ENCODE peak calls at places on chromosomes 7 and 10, in four cellular contexts. H, S, C and J are unnamed samples.

GRCh38 chr10:61319550-61320256 is 133.5 kb downstream of the TMEM26 start:
- DNase-seq in H (no peak), S (no peak), C (no peak), J (no peak)

GRCh38 chr7:55526329-55526728 is 46.0 kb downstream of the VOPP1 start:
- DNase-seq in H (no peak), S (no peak), C (no peak), J (no peak)

GRCh38 chr10:11823122-11823988 is at the start of gene PROSER2:
- DNase-seq in H (no peak), S (peak), C (peak), J (no peak)

GRCh38 chr10:132313305-132313704 is 5.6 kb upstream of the STK32C start:
- DNase-seq in H (no peak), S (no peak), C (no peak), J (no peak)

GRCh38 chr7:40551685-40552576 is 417.1 kb downstream of the SUGCT start:
- DNase-seq in H (no peak), S (no peak), C (no peak), J (no peak)

GRCh38 chr7:45349102-45349501 is 191.5 kb downstream of the RAMP3 start:
- DNase-seq in H (no peak), S (no peak), C (no peak), J (no peak)

GRCh38 chr10:63042256-63042655 is 90.9 kb upstream of the NRBF2 start:
- DNase-seq in H (no peak), S (no peak), C (no peak), J (no peak)

GRCh38 chr7:84091318-84091717 is 103.3 kb downstream of the SEMA3A start:
- DNase-seq in H (no peak), S (no peak), C (no peak), J (no peak)

GRCh38 chr7:143435266-143435665 is 8.0 kb upstream of the TAS2R60 start:
- DNase-seq in H (no peak), S (no peak), C (no peak), J (no peak)

GRCh38 chr10:52485486-52485885 is 171.4 kb downstream of the DKK1 start:
- DNase-seq in H (no peak), S (no peak), C (no peak), J (no peak)

GRCh38 chr7:101087334-101088068 is 2.2 kb downstream of the TRIM56 start:
- DNase-seq in H (no peak), S (no peak), C (no peak), J (no peak)

GRCh38 chr7:45726883-45727282 is 146.0 kb downstream of the CCDC201 start:
- DNase-seq in H (no peak), S (no peak), C (no peak), J (no peak)

GRCh38 chr10:79483948-79484347 is 28.4 kb upstream of the EIF5AL1 start:
- DNase-seq in H (peak), S (no peak), C (no peak), J (no peak)

GRCh38 chr7:154863766-154864530 is 139.0 kb downstream of the PAXIP1 start:
- DNase-seq in H (no peak), S (no peak), C (peak), J (no peak)

GRCh38 chr7:75985518-75986146 is 8.8 kb downstream of the TMEM120A start:
- DNase-seq in H (no peak), S (peak), C (peak), J (no peak)

GRCh38 chr7:4958477-4959301 is at the start of gene MMD2:
- DNase-seq in H (no peak), S (no peak), C (no peak), J (no peak)

GRCh38 chr10:119306514-119306951 is 99.2 kb downstream of the GRK5 start:
- DNase-seq in H (no peak), S (no peak), C (no peak), J (no peak)

GRCh38 chr10:4651404-4652037 is 174.5 kb upstream of the AKR1E2 start:
- DNase-seq in H (no peak), S (no peak), C (no peak), J (no peak)

GRCh38 chr10:25023278-25023677 is 6.9 kb downstream of the THNSL1 start:
- DNase-seq in H (no peak), S (no peak), C (no peak), J (no peak)

DNA sequence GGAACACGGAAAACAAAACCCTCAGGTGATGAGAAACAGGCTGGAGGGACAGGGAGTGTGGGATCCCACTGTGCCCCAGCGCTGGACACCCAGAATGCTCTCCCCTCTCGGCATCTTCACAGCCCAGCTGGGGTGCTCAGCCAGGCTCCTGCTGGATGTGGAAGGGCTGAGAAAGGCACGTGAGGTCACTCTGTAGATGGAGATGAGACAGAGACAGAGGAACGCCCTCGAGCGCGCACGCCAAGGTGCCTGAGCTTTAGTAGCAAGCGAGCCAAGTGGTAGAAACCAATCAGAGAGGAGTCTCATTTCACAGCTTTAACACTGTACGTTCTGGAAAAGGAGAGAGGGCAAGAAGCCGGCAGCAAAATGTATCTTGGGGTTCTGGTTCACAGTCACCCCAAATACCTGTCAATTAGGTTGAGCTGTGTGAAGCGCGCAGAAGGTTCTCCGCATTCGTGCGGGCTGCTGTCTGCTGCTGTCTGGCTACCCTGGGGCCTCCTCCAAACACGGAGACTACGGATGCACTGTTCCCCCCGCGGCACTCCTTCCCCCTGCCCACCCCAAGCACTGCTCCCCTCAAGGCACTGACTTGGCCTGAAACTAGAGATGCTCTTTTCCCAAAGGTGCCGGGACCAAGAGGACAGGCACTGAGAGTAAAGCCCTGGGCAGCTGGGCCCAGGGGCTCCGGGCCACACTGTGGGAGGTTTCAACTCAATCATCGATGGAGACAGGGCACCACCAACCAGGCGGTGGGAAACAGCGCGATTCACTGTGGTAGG is 91.4 kb downstream of the ZRANB1 start:
- DNase-seq in H (no peak), S (no peak), C (no peak), J (no peak)
- H3K27ac ChIP-seq in H (peak), S (no peak), C (no peak), J (peak)

DNA sequence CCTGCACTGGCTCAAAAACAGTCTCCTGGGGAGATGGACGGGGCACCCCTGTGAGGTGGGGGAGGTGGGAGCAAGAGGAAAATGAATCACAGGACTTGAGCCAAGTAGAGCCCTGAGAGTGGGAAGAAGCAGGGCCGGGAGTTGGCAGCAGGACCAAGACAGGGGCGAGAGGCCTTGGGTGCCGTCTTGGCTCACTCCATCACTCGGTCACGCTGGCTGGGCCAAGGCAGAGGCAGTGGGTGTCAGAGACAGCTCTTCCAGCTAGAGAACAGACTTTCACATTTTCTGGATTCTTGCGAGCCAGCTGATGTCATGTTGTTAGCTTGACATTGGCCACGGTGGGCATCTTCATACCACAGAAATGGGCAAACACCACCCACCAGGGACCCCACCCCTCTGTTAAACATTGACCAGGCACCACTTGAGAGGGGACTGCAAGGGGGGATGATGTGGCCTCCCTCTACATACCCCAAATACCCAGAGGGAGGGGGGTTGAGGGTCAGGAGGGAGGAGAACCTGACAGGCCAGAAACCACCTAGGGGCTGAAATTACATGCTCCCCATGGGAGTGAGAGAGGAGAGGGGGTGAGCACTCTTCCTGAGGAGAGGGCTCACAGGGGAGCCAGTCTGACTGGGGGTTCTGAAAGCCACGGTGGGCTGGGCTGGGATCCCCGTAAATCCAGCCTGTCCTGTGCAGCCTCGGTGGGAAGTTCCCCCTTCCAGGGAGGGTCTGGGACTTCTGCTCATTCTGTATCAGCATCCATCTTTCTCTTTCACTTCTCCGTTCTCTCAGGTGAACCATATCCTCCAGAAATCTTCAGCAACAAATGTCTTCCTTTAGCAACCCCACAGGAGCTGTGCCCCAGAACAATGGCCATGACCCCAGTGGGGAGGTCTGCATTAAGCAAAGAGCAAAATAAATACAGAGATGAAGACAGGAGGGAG is 19.6 kb downstream of the CAMK2B start:
- DNase-seq in H (no peak), S (no peak), C (peak), J (no peak)
- H3K27ac ChIP-seq in H (no peak), S (no peak), C (no peak), J (no peak)

GRCh38 chr10:69494626-69495558 is 43.6 kb downstream of the TSPAN15 start:
- DNase-seq in H (no peak), S (no peak), C (no peak), J (no peak)
- H3K27ac ChIP-seq in H (no peak), S (no peak), C (peak), J (no peak)

GRCh38 chr7:794671-795329 is 37.5 kb upstream of the SUN1 start:
- DNase-seq in H (no peak), S (no peak), C (no peak), J (no peak)
- H3K27ac ChIP-seq in H (no peak), S (no peak), C (no peak), J (no peak)

GRCh38 chr7:123401295-123401694 is 133.1 kb downstream of the IQUB start:
- DNase-seq in H (no peak), S (no peak), C (no peak), J (no peak)
- H3K27ac ChIP-seq in H (no peak), S (no peak), C (no peak), J (no peak)

GRCh38 chr7:93747019-93747418 is 143.5 kb downstream of the TFPI2 start:
- DNase-seq in H (no peak), S (no peak), C (no peak), J (no peak)
- H3K27ac ChIP-seq in H (no peak), S (no peak), C (no peak), J (no peak)

GRCh38 chr7:1110358-1110757 is 22.4 kb downstream of the GPER1 start:
- DNase-seq in H (no peak), S (no peak), C (no peak), J (no peak)
- H3K27ac ChIP-seq in H (no peak), S (no peak), C (no peak), J (no peak)